ENCODE peak calls at places on chromosome 12, in eight cellular contexts. One of them, this sample, is unnamed.
A peak's percentile ranks its signal among the peaks of the same experiment; 100 is the strongest.

GRCh38 chr12:51449569-51450246 is 25.1 kb downstream of the SLC4A8 start:
- DNase-seq in ascending aorta: no peak
- DNase-seq in BJ: no peak
- DNase-seq in OCI-LY7: no peak
- DNase-seq in progenitor cell of endocrine pancreas: no peak
- DNase-seq in CD4-positive, alpha-beta T cell: no peak
- DNase-seq in endothelial cell of umbilical vein: no peak
- DNase-seq in tibial artery: no peak
- DNase-seq in this sample: no peak

GRCh38 chr12:54222609-54223008 is 33.8 kb upstream of the SMUG1 start:
- DNase-seq in ascending aorta: no peak
- DNase-seq in BJ: peak; percentile 99
- DNase-seq in OCI-LY7: no peak
- DNase-seq in progenitor cell of endocrine pancreas: no peak
- DNase-seq in CD4-positive, alpha-beta T cell: no peak
- DNase-seq in endothelial cell of umbilical vein: no peak
- DNase-seq in tibial artery: no peak
- DNase-seq in this sample: peak; percentile 73

GRCh38 chr12:125018356-125018755 is 24.9 kb downstream of the BRI3BP start:
- DNase-seq in ascending aorta: no peak
- DNase-seq in BJ: no peak
- DNase-seq in OCI-LY7: no peak
- DNase-seq in progenitor cell of endocrine pancreas: no peak
- DNase-seq in CD4-positive, alpha-beta T cell: no peak
- DNase-seq in endothelial cell of umbilical vein: no peak
- DNase-seq in tibial artery: no peak
- DNase-seq in this sample: no peak

GRCh38 chr12:98002887-98003493 is 512.4 kb upstream of the TMPO start:
- DNase-seq in ascending aorta: no peak
- DNase-seq in BJ: no peak
- DNase-seq in OCI-LY7: peak; percentile 56
- DNase-seq in progenitor cell of endocrine pancreas: no peak
- DNase-seq in CD4-positive, alpha-beta T cell: no peak
- DNase-seq in endothelial cell of umbilical vein: peak; percentile 31
- DNase-seq in tibial artery: peak; percentile 47
- DNase-seq in this sample: no peak

GRCh38 chr12:130423136-130423535 is 85.4 kb downstream of the PIWIL1 start:
- DNase-seq in ascending aorta: peak; percentile 12
- DNase-seq in BJ: no peak
- DNase-seq in OCI-LY7: no peak
- DNase-seq in progenitor cell of endocrine pancreas: no peak
- DNase-seq in CD4-positive, alpha-beta T cell: no peak
- DNase-seq in endothelial cell of umbilical vein: no peak
- DNase-seq in tibial artery: peak; percentile 13
- DNase-seq in this sample: no peak

GRCh38 chr12:64304571-64304970 is 82.5 kb upstream of the KICS2 start:
- DNase-seq in ascending aorta: no peak
- DNase-seq in BJ: no peak
- DNase-seq in OCI-LY7: no peak
- DNase-seq in progenitor cell of endocrine pancreas: no peak
- DNase-seq in CD4-positive, alpha-beta T cell: no peak
- DNase-seq in endothelial cell of umbilical vein: no peak
- DNase-seq in tibial artery: no peak
- DNase-seq in this sample: no peak

GRCh38 chr12:32183646-32184045 is 77.0 kb downstream of the BICD1 start:
- DNase-seq in ascending aorta: no peak
- DNase-seq in BJ: no peak
- DNase-seq in OCI-LY7: no peak
- DNase-seq in progenitor cell of endocrine pancreas: no peak
- DNase-seq in CD4-positive, alpha-beta T cell: no peak
- DNase-seq in endothelial cell of umbilical vein: peak; percentile 15
- DNase-seq in tibial artery: no peak
- DNase-seq in this sample: no peak

GRCh38 chr12:31234955-31235867 is 90.7 kb downstream of the SINHCAF start:
- DNase-seq in ascending aorta: no peak
- DNase-seq in BJ: no peak
- DNase-seq in OCI-LY7: peak; percentile 10
- DNase-seq in progenitor cell of endocrine pancreas: peak; percentile 57
- DNase-seq in CD4-positive, alpha-beta T cell: no peak
- DNase-seq in endothelial cell of umbilical vein: peak; percentile 36
- DNase-seq in tibial artery: no peak
- DNase-seq in this sample: no peak

GRCh38 chr12:117452071-117452470 is 90.6 kb upstream of the NOS1 start:
- DNase-seq in ascending aorta: no peak
- DNase-seq in BJ: no peak
- DNase-seq in OCI-LY7: no peak
- DNase-seq in progenitor cell of endocrine pancreas: no peak
- DNase-seq in CD4-positive, alpha-beta T cell: no peak
- DNase-seq in endothelial cell of umbilical vein: peak; percentile 41
- DNase-seq in tibial artery: no peak
- DNase-seq in this sample: no peak

GRCh38 chr12:20463920-20464524 is 95.7 kb downstream of the PDE3A start:
- DNase-seq in ascending aorta: no peak
- DNase-seq in BJ: no peak
- DNase-seq in OCI-LY7: peak; percentile 13
- DNase-seq in progenitor cell of endocrine pancreas: no peak
- DNase-seq in CD4-positive, alpha-beta T cell: no peak
- DNase-seq in endothelial cell of umbilical vein: peak; percentile 44
- DNase-seq in tibial artery: no peak
- DNase-seq in this sample: no peak

GRCh38 chr12:10634427-10634826 is 21.0 kb upstream of the MAGOHB start:
- DNase-seq in ascending aorta: no peak
- DNase-seq in BJ: peak; percentile 68
- DNase-seq in OCI-LY7: no peak
- DNase-seq in progenitor cell of endocrine pancreas: no peak
- DNase-seq in CD4-positive, alpha-beta T cell: no peak
- DNase-seq in endothelial cell of umbilical vein: no peak
- DNase-seq in tibial artery: no peak
- DNase-seq in this sample: no peak

GRCh38 chr12:66548338-66549049 is 130.4 kb downstream of the GRIP1 start:
- DNase-seq in ascending aorta: no peak
- DNase-seq in BJ: no peak
- DNase-seq in OCI-LY7: peak; percentile 59
- DNase-seq in progenitor cell of endocrine pancreas: no peak
- DNase-seq in CD4-positive, alpha-beta T cell: no peak
- DNase-seq in endothelial cell of umbilical vein: no peak
- DNase-seq in tibial artery: no peak
- DNase-seq in this sample: no peak

GRCh38 chr12:71442567-71442931 is 3.0 kb downstream of the LGR5 start:
- DNase-seq in ascending aorta: no peak
- DNase-seq in BJ: no peak
- DNase-seq in OCI-LY7: no peak
- DNase-seq in progenitor cell of endocrine pancreas: no peak
- DNase-seq in CD4-positive, alpha-beta T cell: no peak
- DNase-seq in endothelial cell of umbilical vein: no peak
- DNase-seq in tibial artery: no peak
- DNase-seq in this sample: no peak
- TF ChIP-seq CTCF in ascending aorta: no peak
- TF ChIP-seq CTCF in BJ: no peak
- TF ChIP-seq CTCF in OCI-LY7: no peak
- TF ChIP-seq CTCF in progenitor cell of endocrine pancreas: no peak
- TF ChIP-seq CTCF in CD4-positive, alpha-beta T cell: no peak
- TF ChIP-seq CTCF in endothelial cell of umbilical vein: no peak
- TF ChIP-seq CTCF in tibial artery: no peak
- TF ChIP-seq CTCF in this sample: no peak

GRCh38 chr12:120625557-120626419 is 14.6 kb upstream of the CABP1 start:
- DNase-seq in ascending aorta: no peak
- DNase-seq in BJ: no peak
- DNase-seq in OCI-LY7: peak; percentile 73
- DNase-seq in progenitor cell of endocrine pancreas: no peak
- DNase-seq in CD4-positive, alpha-beta T cell: no peak
- DNase-seq in endothelial cell of umbilical vein: no peak
- DNase-seq in tibial artery: no peak
- DNase-seq in this sample: no peak
- TF ChIP-seq CTCF in ascending aorta: no peak
- TF ChIP-seq CTCF in BJ: no peak
- TF ChIP-seq CTCF in OCI-LY7: peak; percentile 75
- TF ChIP-seq CTCF in progenitor cell of endocrine pancreas: no peak
- TF ChIP-seq CTCF in CD4-positive, alpha-beta T cell: no peak
- TF ChIP-seq CTCF in endothelial cell of umbilical vein: no peak
- TF ChIP-seq CTCF in tibial artery: no peak
- TF ChIP-seq CTCF in this sample: no peak

GRCh38 chr12:46271846-46272245 is 3.0 kb upstream of the SLC38A1 start:
- DNase-seq in ascending aorta: no peak
- DNase-seq in BJ: no peak
- DNase-seq in OCI-LY7: no peak
- DNase-seq in progenitor cell of endocrine pancreas: no peak
- DNase-seq in CD4-positive, alpha-beta T cell: no peak
- DNase-seq in endothelial cell of umbilical vein: no peak
- DNase-seq in tibial artery: no peak
- DNase-seq in this sample: no peak
- TF ChIP-seq CTCF in ascending aorta: no peak
- TF ChIP-seq CTCF in BJ: no peak
- TF ChIP-seq CTCF in OCI-LY7: no peak
- TF ChIP-seq CTCF in progenitor cell of endocrine pancreas: no peak
- TF ChIP-seq CTCF in CD4-positive, alpha-beta T cell: no peak
- TF ChIP-seq CTCF in endothelial cell of umbilical vein: no peak
- TF ChIP-seq CTCF in tibial artery: no peak
- TF ChIP-seq CTCF in this sample: no peak

GRCh38 chr12:2673966-2674810 is 120.6 kb upstream of the FKBP4 start:
- DNase-seq in ascending aorta: peak; percentile 60
- DNase-seq in BJ: no peak
- DNase-seq in OCI-LY7: peak; percentile 4
- DNase-seq in progenitor cell of endocrine pancreas: no peak
- DNase-seq in CD4-positive, alpha-beta T cell: no peak
- DNase-seq in endothelial cell of umbilical vein: no peak
- DNase-seq in tibial artery: no peak
- DNase-seq in this sample: no peak
- TF ChIP-seq CTCF in ascending aorta: peak; percentile 8
- TF ChIP-seq CTCF in BJ: peak; percentile 26
- TF ChIP-seq CTCF in OCI-LY7: peak; percentile 41
- TF ChIP-seq CTCF in progenitor cell of endocrine pancreas: peak; percentile 41
- TF ChIP-seq CTCF in CD4-positive, alpha-beta T cell: no peak
- TF ChIP-seq CTCF in endothelial cell of umbilical vein: no peak
- TF ChIP-seq CTCF in tibial artery: no peak
- TF ChIP-seq CTCF in this sample: peak; percentile 17

GRCh38 chr12:8991371-8992085 is 2.2 kb downstream of the KLRG1 start:
- DNase-seq in ascending aorta: no peak
- DNase-seq in BJ: no peak
- DNase-seq in OCI-LY7: no peak
- DNase-seq in progenitor cell of endocrine pancreas: no peak
- DNase-seq in CD4-positive, alpha-beta T cell: no peak
- DNase-seq in endothelial cell of umbilical vein: peak; percentile 61
- DNase-seq in tibial artery: no peak
- DNase-seq in this sample: no peak

GRCh38 chr12:8993827-8994226 is 4.5 kb downstream of the KLRG1 start:
- DNase-seq in ascending aorta: no peak
- DNase-seq in BJ: no peak
- DNase-seq in OCI-LY7: no peak
- DNase-seq in progenitor cell of endocrine pancreas: no peak
- DNase-seq in CD4-positive, alpha-beta T cell: no peak
- DNase-seq in endothelial cell of umbilical vein: no peak
- DNase-seq in tibial artery: no peak
- DNase-seq in this sample: no peak

GRCh38 chr12:8989425-8989824 is at the start of gene KLRG1:
- DNase-seq in ascending aorta: no peak
- DNase-seq in BJ: no peak
- DNase-seq in OCI-LY7: no peak
- DNase-seq in progenitor cell of endocrine pancreas: no peak
- DNase-seq in CD4-positive, alpha-beta T cell: no peak
- DNase-seq in endothelial cell of umbilical vein: peak; percentile 83
- DNase-seq in tibial artery: no peak
- DNase-seq in this sample: no peak

GRCh38 chr12:8995021-8995775 is 5.9 kb downstream of the KLRG1 start:
- DNase-seq in ascending aorta: no peak
- DNase-seq in BJ: no peak
- DNase-seq in OCI-LY7: no peak
- DNase-seq in progenitor cell of endocrine pancreas: no peak
- DNase-seq in CD4-positive, alpha-beta T cell: no peak
- DNase-seq in endothelial cell of umbilical vein: peak; percentile 56
- DNase-seq in tibial artery: no peak
- DNase-seq in this sample: no peak

DNA sequence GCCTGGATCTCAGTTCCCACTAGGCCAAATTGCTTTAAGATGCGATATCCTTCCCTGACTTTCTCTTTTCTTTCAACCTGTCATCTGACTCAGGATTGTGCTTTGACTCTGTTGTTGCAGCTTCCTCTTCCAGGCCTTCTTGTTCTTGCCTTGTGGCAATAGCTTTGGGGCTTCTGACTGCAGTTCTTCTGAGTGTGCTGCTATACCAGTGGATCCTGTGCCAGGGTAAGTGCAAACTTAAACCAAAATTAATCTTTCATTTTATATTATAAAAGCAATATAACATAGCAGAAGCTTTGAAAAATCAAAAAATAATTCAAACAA is 2.7 kb downstream of the KLRG1 start:
- DNase-seq in ascending aorta: no peak
- DNase-seq in BJ: no peak
- DNase-seq in OCI-LY7: no peak
- DNase-seq in progenitor cell of endocrine pancreas: no peak
- DNase-seq in CD4-positive, alpha-beta T cell: no peak
- DNase-seq in endothelial cell of umbilical vein: no peak
- DNase-seq in tibial artery: no peak
- DNase-seq in this sample: no peak
- TF ChIP-seq CTCF in ascending aorta: no peak
- TF ChIP-seq CTCF in BJ: no peak
- TF ChIP-seq CTCF in OCI-LY7: no peak
- TF ChIP-seq CTCF in progenitor cell of endocrine pancreas: no peak
- TF ChIP-seq CTCF in CD4-positive, alpha-beta T cell: no peak
- TF ChIP-seq CTCF in endothelial cell of umbilical vein: no peak
- TF ChIP-seq CTCF in tibial artery: no peak
- TF ChIP-seq CTCF in this sample: no peak

GRCh38 chr12:120261951-120262851 is 3.3 kb downstream of the PXN start:
- DNase-seq in ascending aorta: no peak
- DNase-seq in BJ: no peak
- DNase-seq in OCI-LY7: no peak
- DNase-seq in progenitor cell of endocrine pancreas: no peak
- DNase-seq in CD4-positive, alpha-beta T cell: no peak
- DNase-seq in endothelial cell of umbilical vein: peak; percentile 47
- DNase-seq in tibial artery: peak; percentile 63
- DNase-seq in this sample: no peak
- TF ChIP-seq CTCF in ascending aorta: no peak
- TF ChIP-seq CTCF in BJ: no peak
- TF ChIP-seq CTCF in OCI-LY7: no peak
- TF ChIP-seq CTCF in progenitor cell of endocrine pancreas: no peak
- TF ChIP-seq CTCF in CD4-positive, alpha-beta T cell: no peak
- TF ChIP-seq CTCF in endothelial cell of umbilical vein: no peak
- TF ChIP-seq CTCF in tibial artery: no peak
- TF ChIP-seq CTCF in this sample: no peak

DNA sequence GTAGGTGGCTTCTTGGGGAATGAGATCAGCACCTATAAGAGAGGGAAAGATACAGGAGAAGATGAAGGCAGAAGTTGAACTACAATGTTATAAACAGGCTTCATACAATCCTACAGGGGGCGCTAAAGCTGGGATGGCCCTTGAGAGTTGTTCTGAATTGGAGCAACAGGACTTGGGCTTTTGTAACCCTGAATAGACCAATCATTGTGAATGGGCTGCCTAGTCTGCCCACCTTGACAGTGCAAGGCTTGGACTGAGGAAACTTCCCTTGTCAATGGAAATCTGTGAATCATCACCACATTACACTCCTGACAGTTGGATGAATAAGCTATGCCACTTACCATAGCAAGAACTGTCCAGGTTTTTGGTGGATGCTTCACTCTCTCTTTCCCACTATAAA is 306.1 kb downstream of the KCNC2 start:
- DNase-seq in ascending aorta: no peak
- DNase-seq in BJ: no peak
- DNase-seq in OCI-LY7: peak; percentile 8
- DNase-seq in progenitor cell of endocrine pancreas: no peak
- DNase-seq in CD4-positive, alpha-beta T cell: no peak
- DNase-seq in endothelial cell of umbilical vein: no peak
- DNase-seq in tibial artery: no peak
- DNase-seq in this sample: no peak
- TF ChIP-seq CTCF in ascending aorta: no peak
- TF ChIP-seq CTCF in BJ: peak; percentile 12
- TF ChIP-seq CTCF in OCI-LY7: peak; percentile 61
- TF ChIP-seq CTCF in progenitor cell of endocrine pancreas: peak; percentile 30
- TF ChIP-seq CTCF in CD4-positive, alpha-beta T cell: no peak
- TF ChIP-seq CTCF in endothelial cell of umbilical vein: no peak
- TF ChIP-seq CTCF in tibial artery: no peak
- TF ChIP-seq CTCF in this sample: no peak